ENCODE peak calls at places on chromosome 5, in ten cellular contexts. D is NCI-H460; I is GDM1; O is GM04503; V is choroid plexus epithelial cell; C is dermis blood vessel endothelial cell; F is stimulated activated CD4-positive, alpha-beta T cell treated with anti-CD3 and anti-CD28 coated beads, Interleukin-1b, Interleukin-23, amount 100 ng/mL, for 24 hours; S is BE2C; Q is activated effector memory CD4-positive, alpha-beta T cell treated with Interleukin-2 at 50 U/mL for 16 hours; J is left lung. B is an unnamed sample.

GRCh38 chr5:95261369-95262175 is 23.3 kb downstream of the MCTP1 start:
- DNase-seq in V (peak; percentile 77), Q (no peak), I (peak; percentile 29), O (peak; percentile 4), F (no peak), D (peak; percentile 41), J (no peak), S (peak; percentile 17), C (peak; percentile 80), B (no peak)

GRCh38 chr5:168179185-168179584 is 112.3 kb upstream of the WWC1 start:
- DNase-seq in C (no peak), Q (no peak), V (no peak), F (no peak), I (no peak), D (no peak), J (no peak), O (no peak), S (no peak), B (no peak)

GRCh38 chr5:10984021-10984420 is 223.0 kb upstream of the DAP start:
- DNase-seq in S (no peak), C (no peak), F (no peak), J (no peak), I (no peak), D (no peak), V (no peak), O (no peak), Q (no peak), B (no peak)

GRCh38 chr5:152007556-152007955 is 82.9 kb upstream of the GLRA1 start:
- DNase-seq in J (no peak), O (no peak), D (no peak), F (no peak), I (no peak), Q (no peak), C (no peak), V (no peak), S (no peak), B (no peak)

GRCh38 chr5:134079748-134080581 is 34.5 kb upstream of the TCF7 start:
- DNase-seq in O (no peak), J (no peak), C (no peak), S (no peak), D (no peak), V (no peak), Q (peak; percentile 59), F (no peak), I (no peak), B (no peak)

GRCh38 chr5:135031146-135031812 is 2.7 kb downstream of the PITX1 start:
- DNase-seq in J (peak; percentile 76), C (no peak), Q (no peak), F (no peak), V (no peak), D (no peak), S (no peak), I (no peak), O (no peak), B (no peak)

GRCh38 chr5:7779019-7779662 is 71.8 kb downstream of the CFAP90 start:
- DNase-seq in I (peak; percentile 14), C (no peak), S (no peak), D (no peak), Q (no peak), V (no peak), J (no peak), F (no peak), O (no peak), B (no peak)

GRCh38 chr5:107873877-107874276 is 203.1 kb upstream of the EFNA5 start:
- DNase-seq in V (no peak), S (no peak), O (no peak), F (no peak), I (no peak), J (no peak), D (no peak), Q (no peak), C (no peak), B (no peak)

GRCh38 chr5:156647034-156647451 is 203.1 kb upstream of the PPP1R2B start:
- DNase-seq in J (no peak), C (no peak), D (no peak), I (no peak), O (no peak), S (no peak), F (no peak), Q (no peak), V (no peak), B (no peak)

GRCh38 chr5:178434851-178435250 is 155.3 kb downstream of the COL23A1 start:
- DNase-seq in F (no peak), D (no peak), J (no peak), I (no peak), S (peak; percentile 80), Q (no peak), O (no peak), C (no peak), V (peak; percentile 34), B (no peak)

GRCh38 chr5:94524841-94525697 is 93.3 kb downstream of the KIAA0825 start:
- DNase-seq in C (peak; percentile 67), V (peak; percentile 72), J (no peak), Q (no peak), D (peak; percentile 65), I (peak; percentile 32), F (no peak), O (no peak), S (peak; percentile 24), B (no peak)

GRCh38 chr5:135139397-135140134 is 105.5 kb upstream of the PITX1 start:
- DNase-seq in C (no peak), V (peak; percentile 90), Q (no peak), D (peak; percentile 93), F (no peak), J (no peak), O (peak; percentile 77), S (no peak), I (no peak), B (no peak)

GRCh38 chr5:16464664-16465543 is 696 bp downstream of the ZNF622 start:
- DNase-seq in C (peak; percentile 38), S (no peak), J (peak; percentile 79), Q (no peak), V (peak; percentile 36), D (no peak), I (no peak), F (peak; percentile 12), O (no peak), B (peak; percentile 34)

GRCh38 chr5:56986631-56986957 is 34.7 kb upstream of the MIER3 start:
- DNase-seq in V (no peak), F (no peak), Q (no peak), D (peak; percentile 5), S (no peak), O (no peak), J (no peak), C (no peak), I (no peak), B (no peak)

GRCh38 chr5:173714551-173715428 is 98.3 kb upstream of the BOD1 start:
- DNase-seq in S (no peak), D (peak; percentile 70), O (peak; percentile 70), C (no peak), Q (no peak), I (no peak), F (no peak), J (no peak), V (peak; percentile 75), B (no peak)

GRCh38 chr5:82388186-82388585 is 110.0 kb upstream of the RPS23 start:
- DNase-seq in D (no peak), I (no peak), J (no peak), C (no peak), F (no peak), O (peak; percentile 64), V (peak; percentile 90), S (no peak), Q (no peak), B (peak; percentile 5)

GRCh38 chr5:15366676-15367391 is 133.1 kb upstream of the FBXL7 start:
- DNase-seq in O (no peak), J (no peak), C (peak; percentile 83), S (no peak), F (no peak), V (peak; percentile 89), I (no peak), Q (no peak), D (no peak), B (no peak)

GRCh38 chr5:133890308-133890707 is 78.1 kb downstream of the C5orf15 start:
- DNase-seq in F (no peak), O (no peak), C (no peak), S (no peak), D (no peak), J (no peak), V (no peak), Q (no peak), I (no peak), B (no peak)

GRCh38 chr5:95942968-95943367 is 18.7 kb downstream of the ELL2 start:
- DNase-seq in S (no peak), J (no peak), I (no peak), F (no peak), V (no peak), D (no peak), Q (no peak), O (no peak), C (no peak), B (no peak)

GRCh38 chr5:172102251-172102870 is 85.7 kb downstream of the STK10 start:
- DNase-seq in F (no peak), I (no peak), J (no peak), D (no peak), O (no peak), V (no peak), C (no peak), S (no peak), Q (no peak), B (no peak)

GRCh38 chr5:151231359-151231758 is 7.5 kb upstream of the CCDC69 start:
- DNase-seq in S (no peak), J (no peak), V (no peak), Q (no peak), C (no peak), D (no peak), F (no peak), I (no peak), O (no peak), B (no peak)

GRCh38 chr5:31934156-31934555 is 240.0 kb downstream of the GOLPH3 start:
- DNase-seq in J (no peak), I (no peak), O (no peak), V (no peak), F (no peak), Q (no peak), D (no peak), S (no peak), C (no peak), B (no peak)

GRCh38 chr5:58582411-58583393 is at the start of gene RAB3C:
- DNase-seq in Q (peak; percentile 1), S (peak; percentile 97), O (peak; percentile 64), I (peak; percentile 85), C (peak; percentile 97), J (peak; percentile 96), D (peak; percentile 93), V (peak; percentile 96), F (no peak), B (peak; percentile 97)

GRCh38 chr5:134968055-134968454 is 348 bp downstream of the CATSPER3 start:
- DNase-seq in F (no peak), S (no peak), J (no peak), D (no peak), Q (no peak), I (no peak), O (no peak), V (no peak), C (no peak), B (no peak)

GRCh38 chr5:81370912-81371311 is 23.0 kb downstream of the ACOT12 start:
- DNase-seq in D (no peak), J (no peak), Q (no peak), C (no peak), O (no peak), S (no peak), F (no peak), I (no peak), V (no peak), B (no peak)

GRCh38 chr5:119966028-119966427 is 336.7 kb downstream of the FAM170A start:
- DNase-seq in D (no peak), F (no peak), S (no peak), Q (no peak), J (no peak), V (peak; percentile 15), O (no peak), C (no peak), I (no peak), B (no peak)

GRCh38 chr5:123512631-123513461 is 869 bp downstream of the CSNK1G3 start:
- DNase-seq in S (peak; percentile 38), J (peak; percentile 88), F (peak; percentile 9), O (no peak), V (peak; percentile 36), D (peak; percentile 11), I (no peak), C (peak; percentile 36), Q (peak; percentile 7), B (peak; percentile 34)

GRCh38 chr5:26945881-26946280 is 92.5 kb downstream of the CDH9 start:
- DNase-seq in S (no peak), C (no peak), O (no peak), V (peak; percentile 23), D (no peak), Q (no peak), I (no peak), J (no peak), F (no peak), B (no peak)